ENCODE peak calls at places on chromosomes 3 and 15, in nine cellular contexts. J is heart right ventricle; E is OCI-LY7; D is H1; Y is CD8-positive, alpha-beta T cell; G is HCT116; K is GM23248; Z is IMR-90; L is lower lobe of right lung. C is an unnamed sample. For H3K36me3, the result is how much of the 10 kb centered on the place peaks cover.

GRCh38 chr15:31801152-31801551 is 229.2 kb upstream of the CHRNA7 start:
- DNase-seq in G (no peak), J (peak), Z (no peak), E (no peak), L (peak), Y (no peak), K (peak), D (no peak), C (no peak)

GRCh38 chr3:13124631-13125030 is 51.4 kb upstream of the IQSEC1 start:
- DNase-seq in L (peak), E (no peak), D (no peak), K (no peak), G (no peak), Y (no peak), J (no peak), Z (no peak), C (no peak)

GRCh38 chr3:164407111-164407510 is 671.2 kb downstream of the SI start:
- DNase-seq in L (no peak), Z (no peak), E (no peak), J (no peak), D (no peak), K (no peak), Y (no peak), G (no peak), C (no peak)

GRCh38 chr3:105827101-105827634 is 41.6 kb downstream of the CBLB start:
- DNase-seq in L (no peak), K (peak), E (no peak), J (no peak), D (no peak), Z (no peak), G (no peak), Y (no peak), C (no peak)

GRCh38 chr3:141302364-141303141 is 65.8 kb upstream of the ZBTB38 start:
- DNase-seq in J (no peak), Z (peak), D (no peak), G (no peak), E (no peak), Y (no peak), K (peak), L (no peak), C (no peak)

GRCh38 chr15:25852027-25852426 is 11.1 kb downstream of the ATP10A start:
- DNase-seq in E (no peak), L (no peak), D (no peak), Z (no peak), Y (no peak), J (no peak), K (no peak), G (no peak), C (no peak)

GRCh38 chr3:110405830-110406580 is 665.6 kb upstream of the NECTIN3 start:
- DNase-seq in Y (no peak), E (no peak), K (no peak), J (no peak), L (no peak), G (no peak), Z (no peak), D (no peak), C (no peak)

GRCh38 chr3:94735354-94735753 is 672.5 kb downstream of the NSUN3 start:
- DNase-seq in J (no peak), K (no peak), D (no peak), Z (no peak), E (no peak), G (no peak), Y (no peak), L (no peak), C (no peak)

GRCh38 chr3:20186600-20187004 is 596 bp upstream of the SGO1 start:
- DNase-seq in K (peak), L (no peak), D (no peak), G (no peak), Y (no peak), E (no peak), J (no peak), Z (no peak), C (no peak)

GRCh38 chr15:78216276-78217229 is 17.8 kb downstream of the ACSBG1 start:
- DNase-seq in E (no peak), K (peak), Z (no peak), Y (no peak), L (peak), G (no peak), D (no peak), J (peak), C (no peak)

GRCh38 chr3:19467761-19468160 is 319.5 kb downstream of the KCNH8 start:
- DNase-seq in G (no peak), D (no peak), Z (no peak), Y (no peak), J (no peak), E (no peak), K (no peak), L (no peak), C (no peak)

GRCh38 chr3:24551626-24552025 is 57.0 kb upstream of the THRB start:
- DNase-seq in G (no peak), Y (no peak), L (no peak), D (no peak), K (peak), J (no peak), E (no peak), Z (no peak), C (no peak)

GRCh38 chr3:55805169-55805568 is 318.1 kb upstream of the WNT5A start:
- DNase-seq in Y (no peak), L (no peak), Z (no peak), K (no peak), J (no peak), E (no peak), G (no peak), D (no peak), C (no peak)

GRCh38 chr3:56960234-56960917 is 100.1 kb upstream of the SPATA12 start:
- DNase-seq in E (no peak), G (no peak), Y (no peak), K (no peak), Z (no peak), J (no peak), D (no peak), L (no peak), C (no peak)

GRCh38 chr3:71454513-71455423 is 128.8 kb downstream of the FOXP1 start:
- DNase-seq in L (no peak), Z (no peak), Y (peak), G (no peak), D (no peak), E (peak), J (no peak), K (no peak), C (no peak)

GRCh38 chr3:14144423-14145075 is 19.7 kb downstream of the TMEM43 start:
- DNase-seq in D (no peak), L (peak), G (peak), E (peak), K (peak), Z (peak), J (peak), Y (peak), C (no peak)

GRCh38 chr15:53843869-53844569 is 84.6 kb upstream of the WDR72 start:
- DNase-seq in D (no peak), Z (no peak), E (no peak), G (no peak), L (no peak), K (no peak), J (no peak), Y (no peak), C (no peak)

GRCh38 chr3:107574650-107575049 is 51.9 kb downstream of the BBX start:
- DNase-seq in J (no peak), K (peak), L (no peak), G (peak), Y (no peak), E (peak), Z (peak), D (no peak), C (no peak)

GRCh38 chr3:106518516-106518915 is 649.7 kb upstream of the CBLB start:
- DNase-seq in L (no peak), K (peak), E (no peak), Z (peak), Y (no peak), J (no peak), D (no peak), G (no peak), C (no peak)

GRCh38 chr3:133944641-133945441 is 49.2 kb upstream of the RAB6B start:
- DNase-seq in J (no peak), Y (no peak), K (peak), D (no peak), Z (peak), L (no peak), E (no peak), G (no peak), C (no peak)

GRCh38 chr3:48747015-48747615 is 30.1 kb upstream of the IP6K2 start:
- DNase-seq in D (no peak), Y (no peak), G (no peak), L (no peak), K (no peak), J (no peak), Z (no peak), E (no peak), C (no peak)

GRCh38 chr3:124813541-124813940 is 73.6 kb downstream of the ITGB5 start:
- DNase-seq in E (no peak), D (no peak), L (no peak), K (no peak), G (no peak), J (no peak), Z (no peak), Y (no peak), C (no peak)
- H3K27ac ChIP-seq in E (no peak), D (no peak), L (peak), K (peak), G (peak), J (peak), Z (peak), Y (no peak), C (no peak)

DNA sequence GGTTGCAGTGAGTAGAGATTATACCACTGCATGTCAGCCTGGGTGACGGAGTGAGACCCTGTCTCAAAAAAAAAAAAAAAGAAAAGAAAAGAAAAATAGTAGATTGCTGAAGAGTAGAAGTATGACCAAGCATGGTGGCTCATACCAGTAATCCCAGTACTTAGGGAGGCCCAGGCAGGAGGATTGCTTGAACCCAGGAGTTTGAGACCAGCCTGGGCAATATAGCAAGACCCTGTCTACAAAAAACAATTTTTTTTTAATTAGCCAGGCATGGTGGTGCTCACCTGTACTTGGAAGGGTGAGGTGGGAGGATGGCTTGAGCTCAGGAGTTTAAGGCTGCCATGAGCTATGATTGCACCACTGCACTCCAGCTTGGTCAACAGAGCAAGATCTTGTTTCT is 2.5 kb downstream of the NKTR start:
- DNase-seq in J (no peak), Y (no peak), Z (no peak), K (no peak), G (no peak), D (no peak), L (no peak), E (no peak), C (no peak)
- H3K36me3 ChIP-seq in J (under half), Y (under half), Z (under half), K (under half), G (under half), D (under half), L (under half), E (half or more), C (under half)

DNA sequence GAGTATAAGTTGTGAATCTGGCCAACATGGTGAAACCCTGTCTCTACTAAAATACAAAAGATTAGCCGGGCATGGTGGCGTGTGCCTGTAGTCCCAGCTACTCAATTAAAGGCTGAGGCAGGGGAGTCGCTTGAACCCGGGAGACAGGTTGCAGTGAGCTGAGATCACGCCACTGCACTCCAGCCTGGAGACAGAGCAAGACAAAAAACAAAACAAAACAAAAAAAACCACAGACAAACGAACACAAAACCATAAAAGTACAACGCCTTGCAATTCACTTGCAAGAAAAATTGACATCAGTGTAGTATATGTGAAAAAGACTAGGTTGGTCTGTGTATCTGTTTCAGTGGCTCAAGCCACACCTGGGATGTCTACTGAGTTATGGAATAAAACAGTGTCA is 29.9 kb upstream of the CCDC80 start:
- DNase-seq in D (no peak), Z (no peak), E (no peak), Y (no peak), J (no peak), L (no peak), K (no peak), G (no peak), C (no peak)
- H3K27ac ChIP-seq in D (no peak), Z (peak), E (no peak), Y (no peak), J (no peak), L (no peak), K (peak), G (no peak), C (no peak)

GRCh38 chr15:63057454-63058335 is 15.1 kb downstream of the TPM1 start:
- DNase-seq in D (no peak), K (peak), G (no peak), Z (peak), J (no peak), E (no peak), L (no peak), Y (no peak), C (no peak)

GRCh38 chr15:63059573-63060216 is 17.1 kb downstream of the TPM1 start:
- DNase-seq in Y (no peak), D (no peak), J (no peak), G (no peak), Z (no peak), L (no peak), K (peak), E (no peak), C (no peak)

GRCh38 chr15:63060699-63061098 is 18.2 kb downstream of the TPM1 start:
- DNase-seq in E (no peak), K (no peak), Y (no peak), Z (no peak), G (no peak), L (no peak), J (no peak), D (no peak), C (no peak)

GRCh38 chr15:63056843-63057242 is 14.3 kb downstream of the TPM1 start:
- DNase-seq in E (no peak), K (peak), L (no peak), Y (no peak), J (peak), G (no peak), Z (peak), D (no peak), C (no peak)

DNA sequence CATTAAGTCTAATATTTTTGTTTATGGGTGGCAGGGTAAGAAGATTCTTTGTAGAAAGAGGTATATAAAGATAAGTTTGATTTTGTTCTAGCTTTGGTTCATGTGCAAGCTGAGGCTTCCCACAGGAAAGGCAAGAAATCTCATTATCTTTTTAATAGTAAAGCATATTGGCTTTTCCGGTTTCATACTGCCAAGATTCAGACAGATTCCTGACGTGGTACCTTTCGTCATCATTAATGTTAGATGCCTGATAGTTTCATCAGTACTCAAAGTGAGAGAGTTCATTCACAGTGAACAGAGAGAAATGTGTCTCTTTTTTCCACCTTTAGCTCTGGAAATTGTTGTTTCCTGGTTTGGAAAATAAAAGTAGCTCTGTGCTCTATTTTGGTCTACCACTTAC is 16.5 kb downstream of the TPM1 start:
- DNase-seq in D (no peak), E (no peak), G (no peak), Y (no peak), K (no peak), J (no peak), Z (no peak), L (no peak), C (no peak)
- H3K36me3 ChIP-seq in D (half or more), E (under half), G (under half), Y (under half), K (half or more), J (half or more), Z (half or more), L (half or more), C (half or more)

DNA sequence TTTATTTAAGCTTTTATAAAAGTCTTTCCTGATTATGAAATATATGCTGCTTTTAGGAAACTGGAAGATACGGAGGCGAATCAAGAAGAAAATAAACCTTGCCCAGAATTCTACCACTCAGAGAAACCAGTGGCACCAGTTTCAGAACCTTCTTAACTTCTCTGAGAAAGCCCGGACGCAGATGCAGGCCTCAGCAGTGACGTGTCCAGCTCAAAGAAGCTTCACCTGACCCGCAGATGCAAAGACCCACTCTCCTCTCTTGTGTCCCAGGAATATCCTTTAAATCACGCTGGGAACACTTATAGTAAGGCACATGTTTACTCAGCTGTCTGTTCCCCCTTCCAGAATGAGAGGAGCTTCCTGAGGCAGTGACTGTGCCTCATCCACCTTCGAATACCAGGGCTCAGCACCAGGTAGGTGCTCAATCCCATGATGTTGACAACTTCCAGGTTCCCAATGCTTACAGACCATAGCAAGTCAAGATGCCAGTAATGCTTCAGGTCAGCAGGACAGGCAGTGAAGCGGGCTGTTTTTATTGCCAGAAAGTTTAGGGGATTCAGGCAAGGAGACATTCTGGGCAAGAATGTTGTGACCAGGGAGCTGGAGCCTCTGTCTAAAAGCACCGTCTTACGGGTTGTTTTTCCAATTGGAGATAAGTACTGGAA is 39.9 kb upstream of the LDHAL6B start:
- DNase-seq in G (no peak), K (no peak), E (no peak), Y (no peak), J (no peak), Z (no peak), D (no peak), L (no peak), C (no peak)
- H3K27ac ChIP-seq in G (no peak), K (peak), E (no peak), Y (no peak), J (no peak), Z (peak), D (no peak), L (peak), C (no peak)

DNA sequence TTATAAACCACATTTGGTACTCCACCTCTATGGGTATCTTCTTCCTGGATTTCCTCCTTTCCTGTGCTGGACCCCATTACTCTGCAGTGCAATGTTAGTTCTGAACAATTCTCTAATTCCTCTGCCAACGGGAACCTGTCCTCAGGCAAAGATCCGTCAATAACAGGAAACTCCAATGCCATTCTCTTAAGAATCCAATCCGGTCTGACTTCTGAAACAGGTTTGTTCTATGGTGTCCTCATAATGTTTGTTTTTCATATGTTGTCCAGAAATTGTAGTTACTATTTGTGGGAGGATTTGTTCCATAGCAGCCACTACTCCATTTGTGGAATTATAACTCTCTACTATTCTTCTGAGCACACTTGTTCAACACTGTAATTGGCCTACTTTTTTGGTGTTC is 112.7 kb downstream of the TBL1XR1 start:
- DNase-seq in L (no peak), E (no peak), G (no peak), Y (no peak), Z (no peak), J (no peak), K (no peak), D (no peak), C (no peak)
- H3K36me3 ChIP-seq in L (under half), E (under half), G (under half), Y (under half), Z (under half), J (under half), K (under half), D (under half), C (under half)

C was measured in WERI-Rb-1.